ENCODE peak calls at places on chromosome 14, in ten cellular contexts. R is CD8-positive, alpha-beta T cell; P is transverse colon; X is GM20000; H is body of pancreas; E is foreskin fibroblast; S is WTC11; U is brain microvascular endothelial cell; L is cardiac muscle cell; D is left ventricle myocardium inferior. I is an unnamed sample.
A peak's percentile ranks its signal among the peaks of the same experiment; 100 is the strongest.

GRCh38 chr14:85333313-85333712 is 196.6 kb upstream of the FLRT2 start:
- DNase-seq in L (peak; percentile 55), H (no peak), D (no peak), U (peak; percentile 69), E (peak; percentile 52), P (no peak), S (no peak), R (no peak), X (no peak), I (no peak)

GRCh38 chr14:54985156-54985555 is 41.7 kb downstream of the WDHD1 start:
- DNase-seq in H (no peak), U (no peak), E (no peak), R (no peak), D (no peak), S (no peak), P (no peak), X (no peak), L (no peak), I (no peak)

GRCh38 chr14:94690896-94691657 is 78.8 kb downstream of the GSC start:
- DNase-seq in U (no peak), D (no peak), P (no peak), X (no peak), S (no peak), E (no peak), R (no peak), H (no peak), L (no peak), I (no peak)

GRCh38 chr14:91883770-91884169 is 16.4 kb upstream of the TC2N start:
- DNase-seq in U (no peak), L (peak; percentile 66), X (no peak), R (no peak), P (no peak), H (no peak), E (no peak), D (peak; percentile 69), S (no peak), I (no peak)

GRCh38 chr14:52961060-52961639 is 10.3 kb upstream of the FERMT2 start:
- DNase-seq in R (peak; percentile 30), D (peak; percentile 29), L (peak; percentile 79), S (peak; percentile 63), X (peak; percentile 76), E (no peak), H (peak; percentile 63), P (peak; percentile 50), U (peak; percentile 65), I (no peak)

GRCh38 chr14:104121142-104121541 is 17.2 kb upstream of the KIF26A start:
- DNase-seq in X (no peak), U (no peak), E (no peak), H (no peak), P (no peak), D (no peak), R (no peak), S (no peak), L (no peak), I (no peak)

GRCh38 chr14:33914676-33915516 is 36.0 kb downstream of the EGLN3 start:
- DNase-seq in R (no peak), U (peak; percentile 81), D (no peak), P (no peak), X (no peak), S (no peak), H (peak; percentile 30), L (peak; percentile 89), E (no peak), I (no peak)

GRCh38 chr14:64556526-64556925 is 6.8 kb downstream of the PPP1R36 start:
- DNase-seq in D (no peak), E (peak; percentile 73), P (no peak), S (no peak), L (peak; percentile 95), X (no peak), R (no peak), H (no peak), U (no peak), I (no peak)

GRCh38 chr14:101563352-101563653 is 2.0 kb downstream of the DIO3 start:
- DNase-seq in S (no peak), X (no peak), D (no peak), U (no peak), H (no peak), R (no peak), P (no peak), L (no peak), E (no peak), I (no peak)

GRCh38 chr14:102063092-102063807 is 23.6 kb downstream of the HSP90AA1 start:
- DNase-seq in U (peak; percentile 91), S (peak; percentile 68), H (peak; percentile 87), R (peak; percentile 47), P (peak; percentile 90), X (peak; percentile 81), L (peak; percentile 94), D (peak; percentile 86), E (peak; percentile 87), I (peak; percentile 43)

GRCh38 chr14:57182760-57183503 is 85.8 kb downstream of the EXOC5 start:
- DNase-seq in H (no peak), S (peak; percentile 45), U (no peak), L (peak; percentile 17), D (no peak), E (no peak), R (no peak), P (no peak), X (peak; percentile 6), I (no peak)

DNA sequence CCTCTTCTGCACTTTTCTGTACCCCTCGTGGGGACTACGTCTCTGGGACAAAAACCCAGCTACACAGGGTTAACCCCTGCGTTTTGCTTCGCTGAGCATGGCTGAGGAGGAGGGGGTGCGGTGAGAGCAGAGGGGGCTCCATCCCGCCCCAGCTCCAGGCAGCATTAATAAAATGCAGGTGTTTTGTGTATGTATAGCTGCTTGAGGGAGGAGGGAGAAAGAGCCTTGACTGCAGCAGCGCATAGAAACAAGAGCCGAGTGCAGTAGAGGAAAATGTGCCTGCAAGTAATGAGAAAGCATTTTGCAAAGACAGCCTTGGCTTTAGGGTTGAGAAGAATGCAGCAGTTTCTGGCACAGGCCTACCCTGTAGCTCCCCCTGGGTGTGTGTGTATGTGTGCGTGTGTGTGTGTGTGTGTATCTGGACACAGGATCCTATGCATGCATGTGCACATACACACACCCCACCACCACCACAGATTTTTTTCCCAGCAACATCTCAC is 103.9 kb downstream of the ZFP36L1 start:
- DNase-seq in U (peak; percentile 52), R (no peak), L (peak; percentile 77), P (no peak), H (no peak), S (no peak), X (no peak), E (no peak), D (no peak), I (no peak)
- TF ChIP-seq CTCF in U (peak; percentile 32), R (no peak), L (peak; percentile 30), P (no peak), H (no peak), S (no peak), X (no peak), E (peak; percentile 7), D (no peak), I (no peak)

GRCh38 chr14:75088566-75089373 is 19.3 kb downstream of the ZC2HC1C start:
- DNase-seq in D (no peak), U (peak; percentile 50), P (peak; percentile 35), H (peak; percentile 56), R (no peak), L (peak; percentile 71), X (peak; percentile 45), S (peak; percentile 36), E (peak; percentile 39), I (peak; percentile 17)
- TF ChIP-seq CTCF in D (peak; percentile 83), U (peak; percentile 74), P (peak; percentile 74), H (peak; percentile 91), R (peak; percentile 72), L (peak; percentile 77), X (peak; percentile 28), S (no peak), E (peak; percentile 69), I (peak; percentile 64)

DNA sequence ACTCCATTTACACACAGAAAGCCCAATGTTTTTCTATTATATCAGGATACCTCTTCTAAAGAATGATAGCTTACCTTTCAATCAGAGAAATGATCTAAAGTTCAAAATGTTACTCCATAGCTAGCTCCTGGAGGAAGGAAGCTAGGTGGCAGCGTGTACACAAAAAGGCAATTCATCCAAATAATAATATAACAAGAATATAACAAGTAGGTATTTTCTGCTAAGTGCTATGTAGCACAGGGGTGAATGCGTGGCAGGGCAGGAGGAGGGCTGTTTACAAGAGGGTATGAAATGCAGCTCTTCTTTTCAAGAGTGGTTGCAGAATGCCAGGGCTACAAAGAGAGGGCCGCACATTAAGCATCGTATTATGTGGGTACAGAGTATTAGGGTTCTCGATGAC is 663 bp upstream of the SNAPC1 start:
- DNase-seq in E (no peak), D (no peak), S (no peak), U (no peak), R (no peak), L (no peak), H (no peak), X (no peak), P (no peak), I (no peak)
- TF ChIP-seq CTCF in E (no peak), D (no peak), S (no peak), U (no peak), R (no peak), L (no peak), H (no peak), X (no peak), P (no peak), I (no peak)

GRCh38 chr14:99626041-99626648 is 18.8 kb upstream of the HHIPL1 start:
- DNase-seq in U (no peak), H (no peak), S (no peak), D (no peak), L (no peak), X (no peak), P (no peak), E (no peak), R (no peak), I (no peak)

GRCh38 chr14:99627510-99628381 is 17.2 kb upstream of the HHIPL1 start:
- DNase-seq in S (no peak), E (no peak), P (no peak), R (no peak), D (no peak), H (no peak), L (no peak), X (no peak), U (no peak), I (no peak)

GRCh38 chr14:99627100-99627499 is 17.8 kb upstream of the HHIPL1 start:
- DNase-seq in E (no peak), S (no peak), X (no peak), H (no peak), R (no peak), D (no peak), L (no peak), U (no peak), P (no peak), I (no peak)

GRCh38 chr14:99630202-99630601 is 14.7 kb upstream of the HHIPL1 start:
- DNase-seq in L (no peak), H (no peak), R (no peak), S (no peak), U (no peak), E (no peak), D (no peak), X (no peak), P (no peak), I (no peak)

DNA sequence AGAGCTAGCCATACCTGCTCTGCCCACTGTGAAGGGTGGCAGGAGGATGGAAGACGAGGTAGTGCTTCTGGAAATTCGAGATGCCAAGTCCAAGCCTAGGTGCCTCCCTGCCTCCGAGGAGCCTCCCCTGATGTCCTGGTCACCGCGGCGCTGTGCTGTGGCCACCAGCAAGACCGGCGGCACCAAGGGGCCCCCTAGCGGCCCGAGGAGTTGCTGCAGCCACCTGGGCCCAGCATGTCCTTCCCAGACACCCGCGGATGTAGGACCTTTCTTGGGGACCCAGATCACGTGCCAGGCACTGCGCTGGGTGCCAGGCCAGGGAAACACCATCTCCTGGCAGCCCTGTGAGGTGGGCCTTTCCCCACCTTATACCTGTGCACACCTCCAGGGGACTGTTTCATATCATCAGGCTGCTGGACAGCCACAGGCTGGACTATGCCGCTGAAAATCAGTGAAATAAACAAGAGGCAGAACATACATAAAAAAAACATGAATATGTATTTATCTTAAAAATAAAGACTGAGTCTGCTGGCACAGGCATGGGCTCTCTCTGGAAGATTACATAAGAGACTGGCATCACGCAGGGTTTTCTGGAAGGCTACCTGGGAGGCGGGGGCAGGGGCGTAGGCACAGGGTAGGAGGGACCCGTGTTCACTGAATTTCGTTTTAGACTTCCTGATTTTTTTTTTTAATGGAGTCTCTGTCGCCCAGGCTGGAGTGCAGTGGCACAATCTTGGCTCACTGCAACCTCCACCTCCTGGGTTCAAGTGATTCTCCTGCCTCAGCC is 15.9 kb upstream of the HHIPL1 start:
- DNase-seq in S (peak; percentile 84), L (peak; percentile 72), R (peak; percentile 27), P (peak; percentile 81), X (peak; percentile 82), E (peak; percentile 57), H (peak; percentile 86), D (peak; percentile 76), U (peak; percentile 60), I (no peak)
- TF ChIP-seq CTCF in S (peak; percentile 98), L (peak; percentile 99), R (peak; percentile 72), P (peak; percentile 97), X (peak; percentile 80), E (peak; percentile 98), H (peak; percentile 96), D (peak; percentile 99), U (peak; percentile 100), I (peak; percentile 98)